ENCODE peak calls at places on chromosomes 4 and X, in seven cellular contexts. One of them, this sample, is unnamed.
A peak's percentile ranks its signal among the peaks of the same experiment; 100 is the strongest.

GRCh38 chr4:80016506-80016905 is 56.5 kb downstream of the ANTXR2 start:
- DNase-seq in dorsolateral prefrontal cortex: no peak
- DNase-seq in lung: no peak
- DNase-seq in cardiac muscle cell: no peak
- DNase-seq in left ventricle myocardium inferior: no peak
- DNase-seq in heart left ventricle: no peak
- DNase-seq in AG09309: no peak
- DNase-seq in this sample: no peak

GRCh38 chr4:3436798-3437581 is 4.8 kb upstream of the HGFAC start:
- DNase-seq in dorsolateral prefrontal cortex: no peak
- DNase-seq in lung: peak; percentile 38
- DNase-seq in cardiac muscle cell: peak; percentile 25
- DNase-seq in left ventricle myocardium inferior: no peak
- DNase-seq in heart left ventricle: no peak
- DNase-seq in AG09309: no peak
- DNase-seq in this sample: no peak

GRCh38 chrX:3678287-3678686 is 35.2 kb downstream of the PRKX start:
- DNase-seq in dorsolateral prefrontal cortex: no peak
- DNase-seq in lung: no peak
- DNase-seq in cardiac muscle cell: no peak
- DNase-seq in left ventricle myocardium inferior: no peak
- DNase-seq in heart left ventricle: no peak
- DNase-seq in AG09309: no peak
- DNase-seq in this sample: no peak

GRCh38 chrX:136028383-136028984 is 43.2 kb downstream of the SLC9A6 start:
- DNase-seq in dorsolateral prefrontal cortex: no peak
- DNase-seq in lung: no peak
- DNase-seq in cardiac muscle cell: peak; percentile 70
- DNase-seq in left ventricle myocardium inferior: no peak
- DNase-seq in heart left ventricle: no peak
- DNase-seq in AG09309: peak; percentile 31
- DNase-seq in this sample: no peak

GRCh38 chr4:99803702-99804101 is 12.9 kb upstream of the DAPP1 start:
- DNase-seq in dorsolateral prefrontal cortex: no peak
- DNase-seq in lung: no peak
- DNase-seq in cardiac muscle cell: no peak
- DNase-seq in left ventricle myocardium inferior: no peak
- DNase-seq in heart left ventricle: no peak
- DNase-seq in AG09309: no peak
- DNase-seq in this sample: no peak

GRCh38 chr4:55768291-55768690 is 51.3 kb upstream of the EXOC1L start:
- DNase-seq in dorsolateral prefrontal cortex: no peak
- DNase-seq in lung: no peak
- DNase-seq in cardiac muscle cell: peak; percentile 97
- DNase-seq in left ventricle myocardium inferior: no peak
- DNase-seq in heart left ventricle: no peak
- DNase-seq in AG09309: peak; percentile 62
- DNase-seq in this sample: no peak

GRCh38 chr4:82469776-82470345 is 39.5 kb downstream of the ENOPH1 start:
- DNase-seq in dorsolateral prefrontal cortex: no peak
- DNase-seq in lung: no peak
- DNase-seq in cardiac muscle cell: peak; percentile 62
- DNase-seq in left ventricle myocardium inferior: no peak
- DNase-seq in heart left ventricle: no peak
- DNase-seq in AG09309: peak; percentile 52
- DNase-seq in this sample: peak; percentile 25

GRCh38 chr4:56648245-56649151 is 32.6 kb downstream of the HOPX start:
- DNase-seq in dorsolateral prefrontal cortex: no peak
- DNase-seq in lung: no peak
- DNase-seq in cardiac muscle cell: peak; percentile 44
- DNase-seq in left ventricle myocardium inferior: no peak
- DNase-seq in heart left ventricle: no peak
- DNase-seq in AG09309: no peak
- DNase-seq in this sample: no peak

DNA sequence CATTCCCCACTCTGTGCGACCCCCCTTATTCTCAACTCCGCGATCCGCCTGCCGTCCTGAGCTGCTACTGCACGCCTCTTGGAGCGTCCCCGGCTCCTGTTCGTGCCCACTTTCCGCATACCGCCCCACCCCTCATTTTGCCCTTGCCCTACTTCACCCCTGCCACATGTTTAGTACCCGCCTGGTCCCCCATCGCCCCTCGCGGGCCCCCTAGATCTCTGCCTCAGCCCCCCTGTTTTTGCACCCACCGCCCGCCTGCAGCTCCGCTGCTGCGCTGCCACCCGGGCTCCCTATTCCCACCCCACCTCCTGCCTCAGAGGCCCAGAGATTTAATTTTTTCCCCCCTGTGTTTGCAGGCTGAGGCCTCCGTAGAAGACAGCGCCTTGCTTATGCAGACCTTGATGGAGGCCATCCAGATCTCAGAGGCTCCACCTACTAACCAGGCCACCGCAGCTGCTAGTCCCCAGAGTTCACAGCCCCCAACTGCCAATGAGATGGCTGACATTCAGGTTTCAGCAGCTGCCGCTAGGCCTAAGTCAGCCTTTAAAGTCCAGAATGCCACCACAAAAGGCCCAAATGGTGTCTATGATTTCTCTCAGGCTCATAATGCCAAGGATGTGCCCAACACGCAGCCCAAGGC is 1.4 kb downstream of the MAGED1 start:
- DNase-seq in dorsolateral prefrontal cortex: peak; percentile 17
- DNase-seq in lung: no peak
- DNase-seq in cardiac muscle cell: peak; percentile 38
- DNase-seq in left ventricle myocardium inferior: no peak
- DNase-seq in heart left ventricle: peak; percentile 9
- DNase-seq in AG09309: no peak
- DNase-seq in this sample: no peak
- TF ChIP-seq CTCF in dorsolateral prefrontal cortex: no peak
- TF ChIP-seq CTCF in lung: no peak
- TF ChIP-seq CTCF in cardiac muscle cell: no peak
- TF ChIP-seq CTCF in left ventricle myocardium inferior: no peak
- TF ChIP-seq CTCF in heart left ventricle: no peak
- TF ChIP-seq CTCF in AG09309: no peak
- TF ChIP-seq CTCF in this sample: peak; percentile 7

GRCh38 chr4:144562019-144562740 is 83.8 kb upstream of the HHIP start:
- DNase-seq in dorsolateral prefrontal cortex: no peak
- DNase-seq in lung: peak; percentile 34
- DNase-seq in cardiac muscle cell: peak; percentile 24
- DNase-seq in left ventricle myocardium inferior: no peak
- DNase-seq in heart left ventricle: no peak
- DNase-seq in AG09309: no peak
- DNase-seq in this sample: no peak
- TF ChIP-seq CTCF in dorsolateral prefrontal cortex: no peak
- TF ChIP-seq CTCF in lung: no peak
- TF ChIP-seq CTCF in cardiac muscle cell: no peak
- TF ChIP-seq CTCF in left ventricle myocardium inferior: no peak
- TF ChIP-seq CTCF in heart left ventricle: no peak
- TF ChIP-seq CTCF in AG09309: no peak
- TF ChIP-seq CTCF in this sample: no peak

DNA sequence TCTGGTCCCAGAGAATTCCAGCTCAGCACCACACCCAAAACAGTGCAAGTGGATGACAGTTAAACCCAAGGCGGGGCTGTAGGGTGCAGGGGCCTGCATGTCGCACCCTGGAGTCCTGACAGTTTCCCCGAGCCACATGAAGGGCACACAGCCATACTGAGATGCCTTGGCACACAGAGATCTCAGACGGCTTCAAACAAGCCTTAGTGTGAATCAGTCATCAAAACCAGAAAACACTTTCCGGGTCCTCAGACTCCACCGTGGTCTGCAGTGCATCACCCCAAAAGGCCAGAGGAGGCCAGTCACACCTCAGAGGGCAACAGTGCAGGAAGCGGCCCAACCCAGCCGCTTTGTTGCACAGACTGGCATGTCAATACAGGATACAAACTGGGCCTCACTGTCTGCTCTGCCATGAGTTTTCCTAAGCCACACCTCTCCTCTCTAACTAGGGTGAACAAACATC is 64.6 kb upstream of the ENPP6 start:
- DNase-seq in dorsolateral prefrontal cortex: no peak
- DNase-seq in lung: peak; percentile 41
- DNase-seq in cardiac muscle cell: no peak
- DNase-seq in left ventricle myocardium inferior: no peak
- DNase-seq in heart left ventricle: no peak
- DNase-seq in AG09309: no peak
- DNase-seq in this sample: no peak
- TF ChIP-seq CTCF in dorsolateral prefrontal cortex: no peak
- TF ChIP-seq CTCF in lung: no peak
- TF ChIP-seq CTCF in cardiac muscle cell: no peak
- TF ChIP-seq CTCF in left ventricle myocardium inferior: peak; percentile 19
- TF ChIP-seq CTCF in heart left ventricle: no peak
- TF ChIP-seq CTCF in AG09309: no peak
- TF ChIP-seq CTCF in this sample: no peak

GRCh38 chrX:138298268-138298667 is 413.2 kb downstream of the FGF13 start:
- DNase-seq in dorsolateral prefrontal cortex: no peak
- DNase-seq in lung: no peak
- DNase-seq in cardiac muscle cell: no peak
- DNase-seq in left ventricle myocardium inferior: no peak
- DNase-seq in heart left ventricle: no peak
- DNase-seq in AG09309: no peak
- DNase-seq in this sample: no peak
- TF ChIP-seq CTCF in dorsolateral prefrontal cortex: no peak
- TF ChIP-seq CTCF in lung: no peak
- TF ChIP-seq CTCF in cardiac muscle cell: no peak
- TF ChIP-seq CTCF in left ventricle myocardium inferior: no peak
- TF ChIP-seq CTCF in heart left ventricle: no peak
- TF ChIP-seq CTCF in AG09309: no peak
- TF ChIP-seq CTCF in this sample: no peak

GRCh38 chr4:169811476-169811875 is 53.7 kb upstream of the HPF1 start:
- DNase-seq in dorsolateral prefrontal cortex: no peak
- DNase-seq in lung: no peak
- DNase-seq in cardiac muscle cell: no peak
- DNase-seq in left ventricle myocardium inferior: no peak
- DNase-seq in heart left ventricle: no peak
- DNase-seq in AG09309: no peak
- DNase-seq in this sample: no peak

GRCh38 chr4:169815606-169816005 is 57.9 kb upstream of the HPF1 start:
- DNase-seq in dorsolateral prefrontal cortex: no peak
- DNase-seq in lung: no peak
- DNase-seq in cardiac muscle cell: no peak
- DNase-seq in left ventricle myocardium inferior: no peak
- DNase-seq in heart left ventricle: no peak
- DNase-seq in AG09309: no peak
- DNase-seq in this sample: no peak

GRCh38 chr4:169807934-169808333 is 50.2 kb upstream of the HPF1 start:
- DNase-seq in dorsolateral prefrontal cortex: no peak
- DNase-seq in lung: no peak
- DNase-seq in cardiac muscle cell: no peak
- DNase-seq in left ventricle myocardium inferior: no peak
- DNase-seq in heart left ventricle: no peak
- DNase-seq in AG09309: no peak
- DNase-seq in this sample: no peak

DNA sequence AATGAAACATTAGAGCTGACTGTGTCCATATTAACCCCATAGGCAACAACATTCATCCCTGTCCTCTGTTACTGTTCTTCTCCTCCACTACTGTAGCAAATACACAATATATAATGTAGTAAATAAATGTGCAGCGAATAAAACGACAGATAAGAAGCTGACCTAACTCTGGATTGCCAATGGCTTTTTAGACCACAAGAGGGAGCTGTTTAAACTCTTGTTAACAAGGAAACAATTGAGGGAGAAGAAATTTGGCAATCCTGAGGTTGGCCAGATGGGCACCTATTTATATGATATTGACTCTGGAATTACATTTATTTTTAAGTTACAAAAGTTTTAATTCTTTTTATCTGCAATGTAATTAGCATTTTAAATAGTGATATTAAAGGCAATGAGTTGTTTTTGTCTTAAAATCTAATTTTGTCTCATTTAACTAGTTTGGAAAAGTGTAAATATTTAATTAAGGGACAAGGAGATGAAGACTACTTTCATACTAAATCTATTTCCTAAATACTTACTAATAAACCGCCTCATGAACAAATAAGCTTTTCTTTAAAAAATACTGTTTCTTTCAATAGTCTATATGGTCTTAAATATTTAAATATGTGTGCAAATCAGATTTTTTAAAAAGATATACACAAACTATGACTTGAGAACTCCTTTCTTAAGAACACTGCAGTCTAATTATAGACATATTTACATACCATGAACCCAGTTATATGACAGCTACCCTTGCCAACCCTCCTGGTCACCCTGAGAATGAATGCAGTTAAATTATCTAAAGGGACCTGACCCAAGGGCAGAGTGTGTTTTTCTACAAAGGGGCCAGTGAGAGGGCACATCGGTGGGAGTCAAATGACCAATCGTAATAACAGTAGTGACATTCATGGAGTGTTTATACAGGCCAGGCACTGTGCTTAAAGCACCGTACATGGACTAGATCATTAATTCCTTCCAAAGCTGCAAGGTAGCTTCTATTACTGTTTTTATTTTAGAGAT is 52.9 kb upstream of the HPF1 start:
- DNase-seq in dorsolateral prefrontal cortex: no peak
- DNase-seq in lung: peak; percentile 40
- DNase-seq in cardiac muscle cell: peak; percentile 87
- DNase-seq in left ventricle myocardium inferior: no peak
- DNase-seq in heart left ventricle: peak; percentile 16
- DNase-seq in AG09309: peak; percentile 60
- DNase-seq in this sample: no peak
- TF ChIP-seq CTCF in dorsolateral prefrontal cortex: peak; percentile 93
- TF ChIP-seq CTCF in lung: peak; percentile 66
- TF ChIP-seq CTCF in cardiac muscle cell: peak; percentile 81
- TF ChIP-seq CTCF in left ventricle myocardium inferior: peak; percentile 86
- TF ChIP-seq CTCF in heart left ventricle: peak; percentile 82
- TF ChIP-seq CTCF in AG09309: peak; percentile 76
- TF ChIP-seq CTCF in this sample: peak; percentile 84

DNA sequence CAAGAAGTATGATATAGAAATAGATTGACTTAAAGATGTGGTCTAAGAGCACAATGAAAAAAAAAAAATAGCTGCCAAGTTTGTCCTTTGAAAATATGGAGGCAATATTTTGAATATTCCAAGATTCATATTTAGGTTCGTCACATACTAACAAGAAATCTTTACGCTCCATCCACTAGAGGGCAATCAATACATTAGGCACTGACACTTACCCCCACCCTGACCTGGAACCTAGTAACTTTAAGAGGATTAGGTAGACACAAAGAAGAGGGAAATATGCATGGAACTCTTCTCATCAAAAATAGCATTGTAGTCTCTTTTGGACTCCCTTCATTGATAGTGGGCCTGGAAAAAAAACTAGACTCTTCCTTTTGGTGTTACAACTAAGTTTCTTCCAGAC is 1108.1 kb downstream of the PCDH19 start:
- DNase-seq in dorsolateral prefrontal cortex: no peak
- DNase-seq in lung: no peak
- DNase-seq in cardiac muscle cell: no peak
- DNase-seq in left ventricle myocardium inferior: no peak
- DNase-seq in heart left ventricle: no peak
- DNase-seq in AG09309: no peak
- DNase-seq in this sample: no peak
- TF ChIP-seq CTCF in dorsolateral prefrontal cortex: no peak
- TF ChIP-seq CTCF in lung: no peak
- TF ChIP-seq CTCF in cardiac muscle cell: no peak
- TF ChIP-seq CTCF in left ventricle myocardium inferior: no peak
- TF ChIP-seq CTCF in heart left ventricle: no peak
- TF ChIP-seq CTCF in AG09309: peak; percentile 21
- TF ChIP-seq CTCF in this sample: peak; percentile 32

GRCh38 chr4:7929530-7929951 is 10.1 kb downstream of the AFAP1 start:
- DNase-seq in dorsolateral prefrontal cortex: no peak
- DNase-seq in lung: peak; percentile 62
- DNase-seq in cardiac muscle cell: no peak
- DNase-seq in left ventricle myocardium inferior: no peak
- DNase-seq in heart left ventricle: no peak
- DNase-seq in AG09309: no peak
- DNase-seq in this sample: no peak
- TF ChIP-seq CTCF in dorsolateral prefrontal cortex: no peak
- TF ChIP-seq CTCF in lung: no peak
- TF ChIP-seq CTCF in cardiac muscle cell: no peak
- TF ChIP-seq CTCF in left ventricle myocardium inferior: no peak
- TF ChIP-seq CTCF in heart left ventricle: no peak
- TF ChIP-seq CTCF in AG09309: no peak
- TF ChIP-seq CTCF in this sample: no peak

GRCh38 chrX:87583679-87584078 is 66.1 kb downstream of the KLHL4 start:
- DNase-seq in dorsolateral prefrontal cortex: no peak
- DNase-seq in lung: no peak
- DNase-seq in cardiac muscle cell: peak; percentile 36
- DNase-seq in left ventricle myocardium inferior: no peak
- DNase-seq in heart left ventricle: no peak
- DNase-seq in AG09309: no peak
- DNase-seq in this sample: no peak
- TF ChIP-seq CTCF in dorsolateral prefrontal cortex: no peak
- TF ChIP-seq CTCF in lung: no peak
- TF ChIP-seq CTCF in cardiac muscle cell: peak; percentile 37
- TF ChIP-seq CTCF in left ventricle myocardium inferior: peak; percentile 37
- TF ChIP-seq CTCF in heart left ventricle: no peak
- TF ChIP-seq CTCF in AG09309: peak; percentile 55
- TF ChIP-seq CTCF in this sample: peak; percentile 38

This sample was measured in osteocyte.